ENCODE peak calls at places on chromosomes 11 and 22, in eight cellular contexts. One of them, this sample, is unnamed.

GRCh38 chr22:41380993-41381328 is 781 bp upstream of the TEF start:
- DNase-seq in neural progenitor cell: no peak
- DNase-seq in SK-N-SH: no peak
- DNase-seq in OCI-LY7: no peak
- DNase-seq in MM.1S: no peak
- DNase-seq in PC-3: peak; percentile 57
- DNase-seq in GM23338: no peak
- DNase-seq in hepatocyte: peak; percentile 88
- DNase-seq in this sample: peak; percentile 67

GRCh38 chr22:34696557-34696956 is 369.4 kb upstream of the ISX start:
- DNase-seq in GM23338: peak; percentile 74
- DNase-seq in SK-N-SH: no peak
- DNase-seq in neural progenitor cell: peak; percentile 70
- DNase-seq in OCI-LY7: peak; percentile 6
- DNase-seq in MM.1S: no peak
- DNase-seq in hepatocyte: peak; percentile 29
- DNase-seq in PC-3: no peak
- DNase-seq in this sample: no peak

GRCh38 chr11:86116996-86117705 is 48.3 kb upstream of the PICALM start:
- DNase-seq in neural progenitor cell: no peak
- DNase-seq in PC-3: peak; percentile 73
- DNase-seq in SK-N-SH: no peak
- DNase-seq in hepatocyte: peak; percentile 19
- DNase-seq in MM.1S: no peak
- DNase-seq in GM23338: no peak
- DNase-seq in OCI-LY7: no peak
- DNase-seq in this sample: no peak

GRCh38 chr11:117144477-117145392 is 648 bp downstream of the PAFAH1B2 start:
- DNase-seq in OCI-LY7: peak; percentile 64
- DNase-seq in MM.1S: peak; percentile 47
- DNase-seq in GM23338: peak; percentile 58
- DNase-seq in SK-N-SH: peak; percentile 90
- DNase-seq in hepatocyte: peak; percentile 79
- DNase-seq in PC-3: peak; percentile 79
- DNase-seq in neural progenitor cell: peak; percentile 78
- DNase-seq in this sample: no peak

GRCh38 chr11:69479591-69480271 is 1.7 kb upstream of the LINC01488 start:
- DNase-seq in neural progenitor cell: no peak
- DNase-seq in SK-N-SH: no peak
- DNase-seq in OCI-LY7: no peak
- DNase-seq in GM23338: no peak
- DNase-seq in MM.1S: no peak
- DNase-seq in PC-3: peak; percentile 75
- DNase-seq in hepatocyte: peak; percentile 76
- DNase-seq in this sample: no peak

GRCh38 chr11:115555336-115556090 is 51.3 kb upstream of the CADM1 start:
- DNase-seq in hepatocyte: no peak
- DNase-seq in neural progenitor cell: no peak
- DNase-seq in PC-3: no peak
- DNase-seq in OCI-LY7: no peak
- DNase-seq in MM.1S: no peak
- DNase-seq in GM23338: no peak
- DNase-seq in SK-N-SH: no peak
- DNase-seq in this sample: no peak

GRCh38 chr22:23038334-23038642 is 32.0 kb upstream of the GNAZ start:
- DNase-seq in OCI-LY7: no peak
- DNase-seq in neural progenitor cell: no peak
- DNase-seq in MM.1S: no peak
- DNase-seq in PC-3: no peak
- DNase-seq in hepatocyte: no peak
- DNase-seq in SK-N-SH: no peak
- DNase-seq in GM23338: no peak
- DNase-seq in this sample: no peak

GRCh38 chr11:131328843-131329242 is 41.6 kb upstream of the NTM start:
- DNase-seq in hepatocyte: no peak
- DNase-seq in SK-N-SH: no peak
- DNase-seq in OCI-LY7: no peak
- DNase-seq in PC-3: no peak
- DNase-seq in GM23338: no peak
- DNase-seq in MM.1S: no peak
- DNase-seq in neural progenitor cell: no peak
- DNase-seq in this sample: no peak

GRCh38 chr11:113242060-113242459 is 72.3 kb upstream of the TTC12 start:
- DNase-seq in OCI-LY7: no peak
- DNase-seq in GM23338: no peak
- DNase-seq in neural progenitor cell: no peak
- DNase-seq in SK-N-SH: no peak
- DNase-seq in hepatocyte: no peak
- DNase-seq in MM.1S: no peak
- DNase-seq in PC-3: no peak
- DNase-seq in this sample: no peak

GRCh38 chr11:94201004-94201465 is 72.4 kb downstream of the PANX1 start:
- DNase-seq in OCI-LY7: no peak
- DNase-seq in MM.1S: no peak
- DNase-seq in neural progenitor cell: no peak
- DNase-seq in PC-3: peak; percentile 26
- DNase-seq in GM23338: no peak
- DNase-seq in SK-N-SH: no peak
- DNase-seq in hepatocyte: peak; percentile 51
- DNase-seq in this sample: no peak

GRCh38 chr22:28051787-28052356 is 132.8 kb upstream of the PITPNB start:
- DNase-seq in hepatocyte: peak; percentile 79
- DNase-seq in PC-3: peak; percentile 63
- DNase-seq in GM23338: peak; percentile 83
- DNase-seq in OCI-LY7: peak; percentile 29
- DNase-seq in SK-N-SH: peak; percentile 44
- DNase-seq in neural progenitor cell: peak; percentile 86
- DNase-seq in MM.1S: no peak
- DNase-seq in this sample: peak; percentile 29

GRCh38 chr22:37176464-37177061 is 11.5 kb downstream of the C1QTNF6 start:
- DNase-seq in SK-N-SH: peak; percentile 79
- DNase-seq in PC-3: no peak
- DNase-seq in MM.1S: no peak
- DNase-seq in OCI-LY7: no peak
- DNase-seq in GM23338: no peak
- DNase-seq in hepatocyte: peak; percentile 71
- DNase-seq in neural progenitor cell: no peak
- DNase-seq in this sample: no peak

GRCh38 chr11:2420502-2421225 is 20.1 kb downstream of the TSSC4 start:
- DNase-seq in SK-N-SH: peak; percentile 99
- DNase-seq in GM23338: peak; percentile 94
- DNase-seq in hepatocyte: peak; percentile 90
- DNase-seq in PC-3: peak; percentile 77
- DNase-seq in neural progenitor cell: peak; percentile 93
- DNase-seq in MM.1S: peak; percentile 67
- DNase-seq in OCI-LY7: peak; percentile 77
- DNase-seq in this sample: peak; percentile 40

GRCh38 chr11:102284008-102284407 is 33.3 kb upstream of the BIRC3 start:
- DNase-seq in neural progenitor cell: no peak
- DNase-seq in GM23338: no peak
- DNase-seq in hepatocyte: no peak
- DNase-seq in PC-3: no peak
- DNase-seq in SK-N-SH: no peak
- DNase-seq in OCI-LY7: no peak
- DNase-seq in MM.1S: no peak
- DNase-seq in this sample: no peak

GRCh38 chr22:43205261-43205691 is 18.3 kb upstream of the TTLL12 start:
- DNase-seq in PC-3: no peak
- DNase-seq in SK-N-SH: no peak
- DNase-seq in OCI-LY7: no peak
- DNase-seq in hepatocyte: no peak
- DNase-seq in neural progenitor cell: no peak
- DNase-seq in GM23338: no peak
- DNase-seq in MM.1S: no peak
- DNase-seq in this sample: no peak

GRCh38 chr11:18853086-18853720 is 61.6 kb upstream of the PTPN5 start:
- DNase-seq in neural progenitor cell: peak; percentile 69
- DNase-seq in SK-N-SH: peak; percentile 21
- DNase-seq in PC-3: peak; percentile 63
- DNase-seq in GM23338: peak; percentile 87
- DNase-seq in OCI-LY7: peak; percentile 41
- DNase-seq in MM.1S: peak; percentile 71
- DNase-seq in hepatocyte: peak; percentile 68
- DNase-seq in this sample: peak; percentile 21
- TF ChIP-seq CTCF in neural progenitor cell: peak; percentile 75
- TF ChIP-seq CTCF in SK-N-SH: peak; percentile 57
- TF ChIP-seq CTCF in PC-3: peak; percentile 78
- TF ChIP-seq CTCF in GM23338: peak; percentile 86
- TF ChIP-seq CTCF in OCI-LY7: peak; percentile 78
- TF ChIP-seq CTCF in MM.1S: peak; percentile 78
- TF ChIP-seq CTCF in hepatocyte: peak; percentile 59
- TF ChIP-seq CTCF in this sample: peak; percentile 73

DNA sequence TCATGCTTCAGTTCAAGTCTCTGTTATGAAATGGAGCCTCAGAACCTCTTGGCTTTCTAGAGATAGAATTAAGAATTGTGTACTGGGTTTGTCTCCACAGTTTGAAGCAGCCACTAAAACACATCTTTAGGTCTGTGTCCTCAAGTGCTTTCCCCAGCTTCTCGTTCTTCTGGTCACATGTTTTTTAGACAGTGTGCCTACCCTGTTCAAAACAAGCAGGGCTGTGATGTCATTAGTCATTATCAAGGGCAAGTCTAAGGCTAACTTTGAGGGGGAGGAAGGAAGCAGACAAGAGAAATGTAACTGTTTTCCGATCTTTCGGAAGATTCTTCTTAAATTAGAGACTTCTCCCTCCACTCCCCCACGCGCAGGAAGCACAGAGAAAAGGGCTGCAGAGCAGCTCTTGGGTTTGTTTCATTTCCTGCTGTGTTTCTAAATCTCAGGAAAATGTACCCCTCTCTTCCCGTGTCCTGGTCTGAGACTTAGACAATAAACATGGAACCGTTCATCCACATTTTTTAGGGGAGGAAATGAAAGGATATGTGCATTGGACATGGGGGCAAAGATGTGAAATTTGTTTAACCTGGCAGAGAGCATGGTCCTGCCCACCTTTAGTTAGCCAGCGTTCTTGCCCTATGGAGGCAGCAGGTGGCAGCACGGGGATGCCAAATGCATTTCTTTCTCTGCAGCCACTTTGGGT is 3.1 kb downstream of the AKIP1 start:
- DNase-seq in OCI-LY7: peak; percentile 70
- DNase-seq in PC-3: peak; percentile 41
- DNase-seq in MM.1S: peak; percentile 62
- DNase-seq in SK-N-SH: peak; percentile 67
- DNase-seq in GM23338: peak; percentile 78
- DNase-seq in hepatocyte: peak; percentile 58
- DNase-seq in neural progenitor cell: peak; percentile 64
- DNase-seq in this sample: no peak
- H3K4me3 ChIP-seq in OCI-LY7: peak overlapping the region; percentile 57
- H3K4me3 ChIP-seq in PC-3: peak overlapping the region; percentile 4
- H3K4me3 ChIP-seq in MM.1S: peak overlapping the region; percentile 47
- H3K4me3 ChIP-seq in SK-N-SH: no peak overlapping the region
- H3K4me3 ChIP-seq in GM23338: no peak overlapping the region
- H3K4me3 ChIP-seq in hepatocyte: no peak overlapping the region
- H3K4me3 ChIP-seq in neural progenitor cell: peak overlapping the region; percentile 4
- H3K4me3 ChIP-seq in this sample: no peak overlapping the region

GRCh38 chr22:46061431-46062231 is 84.7 kb upstream of the WNT7B start:
- DNase-seq in SK-N-SH: peak; percentile 45
- DNase-seq in PC-3: no peak
- DNase-seq in MM.1S: no peak
- DNase-seq in neural progenitor cell: peak; percentile 84
- DNase-seq in GM23338: peak; percentile 83
- DNase-seq in hepatocyte: no peak
- DNase-seq in OCI-LY7: no peak
- DNase-seq in this sample: no peak
- TF ChIP-seq EZH2phosphoT487 in SK-N-SH: no peak
- TF ChIP-seq EZH2phosphoT487 in PC-3: no peak
- TF ChIP-seq EZH2phosphoT487 in MM.1S: no peak
- TF ChIP-seq EZH2phosphoT487 in neural progenitor cell: peak; percentile 84
- TF ChIP-seq EZH2phosphoT487 in GM23338: no peak
- TF ChIP-seq EZH2phosphoT487 in hepatocyte: no peak
- TF ChIP-seq EZH2phosphoT487 in OCI-LY7: no peak
- TF ChIP-seq EZH2phosphoT487 in this sample: no peak

GRCh38 chr22:20803696-20804324 is 29.9 kb downstream of the SERPIND1 start:
- DNase-seq in neural progenitor cell: peak; percentile 67
- DNase-seq in PC-3: peak; percentile 35
- DNase-seq in hepatocyte: peak; percentile 60
- DNase-seq in MM.1S: no peak
- DNase-seq in OCI-LY7: peak; percentile 39
- DNase-seq in SK-N-SH: peak; percentile 71
- DNase-seq in GM23338: peak; percentile 65
- DNase-seq in this sample: peak; percentile 3
- TF ChIP-seq CTCF in neural progenitor cell: peak; percentile 65
- TF ChIP-seq CTCF in PC-3: peak; percentile 69
- TF ChIP-seq CTCF in hepatocyte: peak; percentile 52
- TF ChIP-seq CTCF in MM.1S: peak; percentile 35
- TF ChIP-seq CTCF in OCI-LY7: peak; percentile 76
- TF ChIP-seq CTCF in SK-N-SH: peak; percentile 65
- TF ChIP-seq CTCF in GM23338: peak; percentile 85
- TF ChIP-seq CTCF in this sample: peak; percentile 30

GRCh38 chr11:128501008-128501407 is 86.3 kb downstream of the ETS1 start:
- DNase-seq in hepatocyte: no peak
- DNase-seq in OCI-LY7: no peak
- DNase-seq in MM.1S: no peak
- DNase-seq in neural progenitor cell: no peak
- DNase-seq in PC-3: no peak
- DNase-seq in GM23338: no peak
- DNase-seq in SK-N-SH: no peak
- DNase-seq in this sample: no peak

GRCh38 chr11:128501576-128502549 is 85.5 kb downstream of the ETS1 start:
- DNase-seq in MM.1S: no peak
- DNase-seq in SK-N-SH: no peak
- DNase-seq in hepatocyte: no peak
- DNase-seq in PC-3: peak; percentile 46
- DNase-seq in GM23338: no peak
- DNase-seq in neural progenitor cell: peak; percentile 27
- DNase-seq in OCI-LY7: no peak
- DNase-seq in this sample: no peak

GRCh38 chr11:128503231-128503991 is 83.9 kb downstream of the ETS1 start:
- DNase-seq in neural progenitor cell: no peak
- DNase-seq in hepatocyte: peak; percentile 44
- DNase-seq in SK-N-SH: no peak
- DNase-seq in OCI-LY7: no peak
- DNase-seq in GM23338: no peak
- DNase-seq in MM.1S: no peak
- DNase-seq in PC-3: no peak
- DNase-seq in this sample: no peak

GRCh38 chr11:128504489-128504888 is 82.9 kb downstream of the ETS1 start:
- DNase-seq in hepatocyte: no peak
- DNase-seq in SK-N-SH: no peak
- DNase-seq in neural progenitor cell: no peak
- DNase-seq in GM23338: no peak
- DNase-seq in MM.1S: no peak
- DNase-seq in OCI-LY7: no peak
- DNase-seq in PC-3: no peak
- DNase-seq in this sample: no peak

GRCh38 chr11:128502736-128503135 is 84.6 kb downstream of the ETS1 start:
- DNase-seq in PC-3: peak; percentile 49
- DNase-seq in hepatocyte: peak; percentile 64
- DNase-seq in neural progenitor cell: no peak
- DNase-seq in SK-N-SH: no peak
- DNase-seq in OCI-LY7: no peak
- DNase-seq in GM23338: no peak
- DNase-seq in MM.1S: no peak
- DNase-seq in this sample: no peak
- H3K4me3 ChIP-seq in PC-3: no peak overlapping the region
- H3K4me3 ChIP-seq in hepatocyte: no peak overlapping the region
- H3K4me3 ChIP-seq in neural progenitor cell: no peak overlapping the region
- H3K4me3 ChIP-seq in SK-N-SH: no peak overlapping the region
- H3K4me3 ChIP-seq in OCI-LY7: no peak overlapping the region
- H3K4me3 ChIP-seq in GM23338: no peak overlapping the region
- H3K4me3 ChIP-seq in MM.1S: no peak overlapping the region
- H3K4me3 ChIP-seq in this sample: no peak overlapping the region

This sample was measured in HCT116.